ENCODE peak calls at places on chromosome 6, in five cellular contexts. M is GM18507, F is NCI-H1105, B is left ventricle myocardium inferior, O is left kidney. Z is an unnamed sample.

GRCh38 chr6:56746767-56747504 is 104.2 kb upstream of the DST start:
- DNase-seq in M (no peak), F (peak), B (no peak), O (peak), Z (no peak)

GRCh38 chr6:157537518-157537917 is 156.5 kb downstream of the ZDHHC14 start:
- DNase-seq in M (no peak), F (no peak), B (no peak), O (no peak), Z (no peak)

GRCh38 chr6:24646771-24647170 is 780 bp upstream of the KIAA0319 start:
- DNase-seq in M (no peak), F (no peak), B (no peak), O (no peak), Z (no peak)

GRCh38 chr6:170367241-170367640 is 60.7 kb downstream of the FAM120B start:
- DNase-seq in M (no peak), F (peak), B (no peak), O (no peak), Z (no peak)

GRCh38 chr6:12182676-12183075 is 107.5 kb upstream of the EDN1 start:
- DNase-seq in M (no peak), F (no peak), B (no peak), O (no peak), Z (peak)

GRCh38 chr6:129709451-129709908 is 497 bp downstream of the ARHGAP18 start:
- DNase-seq in M (no peak), F (no peak), B (no peak), O (peak), Z (no peak)

GRCh38 chr6:156774872-156775405 is 2.2 kb upstream of the ARID1B start:
- DNase-seq in M (no peak), F (no peak), B (no peak), O (no peak), Z (no peak)

GRCh38 chr6:39169448-39170344 is 54.7 kb upstream of the SAYSD1 start:
- DNase-seq in M (no peak), F (no peak), B (no peak), O (no peak), Z (no peak)

GRCh38 chr6:4852938-4853337 is 76.7 kb downstream of the CDYL start:
- DNase-seq in M (no peak), F (no peak), B (no peak), O (no peak), Z (no peak)

GRCh38 chr6:98590957-98591356 is 243.4 kb upstream of the POU3F2 start:
- DNase-seq in M (no peak), F (no peak), B (no peak), O (peak), Z (no peak)

GRCh38 chr6:36937896-36938295 is 16.6 kb upstream of the PI16 start:
- DNase-seq in M (no peak), F (no peak), B (no peak), O (no peak), Z (no peak)

GRCh38 chr6:44620922-44621321 is 233.4 kb downstream of the CDC5L start:
- DNase-seq in M (no peak), F (no peak), B (no peak), O (no peak), Z (no peak)

GRCh38 chr6:68256391-68256790 is 378.7 kb upstream of the ADGRB3 start:
- DNase-seq in M (no peak), F (no peak), B (no peak), O (no peak), Z (no peak)

GRCh38 chr6:36649721-36650484 is 28.6 kb upstream of the CDKN1A start:
- DNase-seq in M (no peak), F (no peak), B (no peak), O (no peak), Z (no peak)

GRCh38 chr6:97626586-97627441 is 343.8 kb upstream of the MMS22L start:
- DNase-seq in M (no peak), F (peak), B (no peak), O (peak), Z (no peak)

GRCh38 chr6:99119109-99120031 is 171.6 kb upstream of the FBXL4 start:
- DNase-seq in M (no peak), F (peak), B (no peak), O (peak), Z (peak)

GRCh38 chr6:99066041-99066440 is 118.3 kb upstream of the FBXL4 start:
- DNase-seq in M (no peak), F (no peak), B (no peak), O (peak), Z (no peak)

GRCh38 chr6:107624541-107624940 is 134.6 kb downstream of the SOBP start:
- DNase-seq in M (no peak), F (no peak), B (no peak), O (no peak), Z (no peak)

Z was measured in Panc1.